ENCODE peak calls at places on chromosomes 1 and 21, in five cellular contexts. L is Caki2; U is activated naive CD4-positive, alpha-beta T cell treated with anti-CD3 and anti-CD28 coated beads for 36 hours; B is mesenteric fat pad; Z is tibial artery. M is an unnamed sample.

GRCh38 chr1:244409648-244410164 is 42.0 kb downstream of the ADSS2 start:
- DNase-seq in L (no peak), B (no peak), Z (no peak), U (no peak), M (no peak)

GRCh38 chr1:76390451-76390850 is 315.9 kb downstream of the ST6GALNAC3 start:
- DNase-seq in U (no peak), Z (no peak), B (no peak), L (no peak), M (no peak)

GRCh38 chr1:226309398-226310122 is 596 bp upstream of the LIN9 start:
- DNase-seq in U (peak; percentile 59), Z (no peak), L (no peak), B (no peak), M (peak; percentile 41)

GRCh38 chr1:85358702-85359438 is 82.4 kb upstream of the BCL10 start:
- DNase-seq in B (no peak), Z (no peak), U (no peak), L (no peak), M (no peak)

GRCh38 chr1:27941671-27942540 is 7.1 kb downstream of the SMPDL3B start:
- DNase-seq in U (no peak), L (no peak), B (no peak), Z (no peak), M (no peak)

GRCh38 chr21:39232926-39233325 is 49.7 kb upstream of the PSMG1 start:
- DNase-seq in B (no peak), L (no peak), U (no peak), Z (no peak), M (no peak)

GRCh38 chr21:26506951-26507350 is 66.1 kb downstream of the CYYR1 start:
- DNase-seq in B (no peak), L (peak; percentile 22), Z (no peak), U (no peak), M (peak; percentile 37)

GRCh38 chr21:41752231-41752681 is 14.6 kb downstream of the RIPK4 start:
- DNase-seq in Z (no peak), U (no peak), B (no peak), L (peak; percentile 67), M (peak; percentile 63)

GRCh38 chr1:84719477-84720274 is 29.4 kb upstream of the SSX2IP start:
- DNase-seq in B (no peak), U (no peak), Z (no peak), L (no peak), M (no peak)

GRCh38 chr21:46215436-46216131 is 13.0 kb downstream of the LSS start:
- DNase-seq in B (peak; percentile 83), U (no peak), L (no peak), Z (peak; percentile 15), M (no peak)

GRCh38 chr1:20184997-20185833 is 681 bp upstream of the UBXN10 start:
- DNase-seq in U (peak; percentile 83), L (no peak), Z (no peak), B (no peak), M (no peak)

GRCh38 chr21:25960423-25960822 is 210.1 kb downstream of the APP start:
- DNase-seq in B (no peak), Z (no peak), U (no peak), L (no peak), M (no peak)